ENCODE peak calls at places on chromosome X, in seven cellular contexts. K, S, V, D, I, P and Q are unnamed samples.

GRCh38 chrX:126167560-126167959 is 1.5 kb upstream of the DCAF12L2 start:
- DNase-seq in K (no peak), S (no peak), V (no peak), D (no peak), I (no peak), P (no peak), Q (no peak)

GRCh38 chrX:129733335-129733734 is 5.4 kb upstream of the XPNPEP2 start:
- DNase-seq in K (no peak), S (no peak), V (no peak), D (no peak), I (no peak), P (no peak), Q (no peak)

GRCh38 chrX:69161371-69161770 is 3.9 kb downstream of the PJA1 start:
- DNase-seq in K (no peak), S (no peak), V (no peak), D (no peak), I (no peak), P (no peak), Q (no peak)

GRCh38 chrX:30153881-30154260 is 61.5 kb upstream of the MAGEB2 start:
- DNase-seq in K (no peak), S (peak), V (no peak), D (no peak), I (peak), P (no peak), Q (no peak)

GRCh38 chrX:39895228-39896110 is 202.3 kb downstream of the BCOR start:
- DNase-seq in K (no peak), S (no peak), V (no peak), D (no peak), I (no peak), P (no peak), Q (no peak)

GRCh38 chrX:25007059-25008053 is 8.4 kb downstream of the ARX start:
- DNase-seq in K (no peak), S (no peak), V (no peak), D (no peak), I (no peak), P (no peak), Q (peak)

GRCh38 chrX:123878177-123878576 is 18.3 kb downstream of the XIAP start:
- DNase-seq in K (no peak), S (no peak), V (no peak), D (no peak), I (no peak), P (no peak), Q (no peak)

GRCh38 chrX:24479924-24480722 is 15.0 kb downstream of the PDK3 start:
- DNase-seq in K (peak), S (no peak), V (peak), D (no peak), I (no peak), P (no peak), Q (no peak)

GRCh38 chrX:119682019-119682989 is 10.7 kb downstream of the SEPTIN6 start:
- DNase-seq in K (no peak), S (no peak), V (no peak), D (no peak), I (no peak), P (no peak), Q (no peak)

GRCh38 chrX:37745835-37746234 is 34.0 kb upstream of the CYBB start:
- DNase-seq in K (no peak), S (no peak), V (no peak), D (no peak), I (no peak), P (no peak), Q (no peak)

GRCh38 chrX:101550825-101551767 is 749 bp downstream of the ARMCX1 start:
- DNase-seq in K (no peak), S (peak), V (no peak), D (peak), I (peak), P (peak), Q (peak)

GRCh38 chrX:51837926-51838325 is 55.5 kb upstream of the MAGED1 start:
- DNase-seq in K (no peak), S (peak), V (no peak), D (no peak), I (peak), P (no peak), Q (no peak)

GRCh38 chrX:150482537-150483217 is 85.7 kb upstream of the MTM1 start:
- DNase-seq in K (peak), S (peak), V (no peak), D (peak), I (peak), P (no peak), Q (peak)

GRCh38 chrX:134682081-134682480 is 23.8 kb upstream of the PLAC1 start:
- DNase-seq in K (no peak), S (peak), V (no peak), D (no peak), I (peak), P (no peak), Q (no peak)

GRCh38 chrX:427812-428725 is 41.4 kb upstream of the PPP2R3B start:
- DNase-seq in K (no peak), S (peak), V (peak), D (no peak), I (peak), P (no peak), Q (no peak)

GRCh38 chrX:69107231-69107739 is 58.0 kb downstream of the PJA1 start:
- DNase-seq in K (no peak), S (no peak), V (no peak), D (no peak), I (no peak), P (no peak), Q (no peak)

GRCh38 chrX:155216940-155217450 is 735 bp downstream of the VBP1 start:
- DNase-seq in K (no peak), S (peak), V (no peak), D (peak), I (peak), P (no peak), Q (no peak)

GRCh38 chrX:119093991-119094741 is 21.4 kb downstream of the CT47C1 start:
- DNase-seq in K (no peak), S (no peak), V (no peak), D (no peak), I (peak), P (no peak), Q (no peak)